ENCODE peak calls at places on chromosomes 11 and 22, in nine cellular contexts. One of them, this sample, is unnamed.

GRCh38 chr22:24996420-24996952 is 44.0 kb downstream of the KIAA1671 start:
- DNase-seq in EH: no peak
- DNase-seq in stimulated activated CD4-positive, alpha-beta T cell treated with anti-CD3 and anti-CD28 coated beads, TNF-alpha, amount 100 ng/mL, for 1 hour: no peak
- DNase-seq in foreskin fibroblast: peak
- DNase-seq in CD14-positive monocyte: no peak
- DNase-seq in H9: peak
- DNase-seq in activated CD8-positive, alpha-beta memory T cell treated with anti-CD3 and anti-CD28 coated beads for 4 hours: no peak
- DNase-seq in GM10248: no peak
- DNase-seq in HFF-Myc: no peak
- DNase-seq in this sample: no peak

GRCh38 chr11:112318193-112318592 is 57.5 kb upstream of the PLET1 start:
- DNase-seq in EH: peak
- DNase-seq in activated CD8-positive, alpha-beta memory T cell treated with anti-CD3 and anti-CD28 coated beads for 4 hours: no peak
- DNase-seq in GM10248: no peak
- DNase-seq in HFF-Myc: peak
- DNase-seq in H9: no peak
- DNase-seq in stimulated activated CD4-positive, alpha-beta T cell treated with anti-CD3 and anti-CD28 coated beads, TNF-alpha, amount 100 ng/mL, for 1 hour: no peak
- DNase-seq in CD14-positive monocyte: no peak
- DNase-seq in foreskin fibroblast: peak
- DNase-seq in this sample: peak

GRCh38 chr11:75534291-75535038 is 8.7 kb upstream of the GDPD5 start:
- DNase-seq in H9: no peak
- DNase-seq in EH: no peak
- DNase-seq in stimulated activated CD4-positive, alpha-beta T cell treated with anti-CD3 and anti-CD28 coated beads, TNF-alpha, amount 100 ng/mL, for 1 hour: no peak
- DNase-seq in CD14-positive monocyte: no peak
- DNase-seq in GM10248: no peak
- DNase-seq in foreskin fibroblast: no peak
- DNase-seq in activated CD8-positive, alpha-beta memory T cell treated with anti-CD3 and anti-CD28 coated beads for 4 hours: no peak
- DNase-seq in HFF-Myc: no peak
- DNase-seq in this sample: no peak

GRCh38 chr11:123654566-123655081 is at the start of gene SCN3B:
- DNase-seq in HFF-Myc: peak
- DNase-seq in foreskin fibroblast: peak
- DNase-seq in CD14-positive monocyte: no peak
- DNase-seq in EH: peak
- DNase-seq in stimulated activated CD4-positive, alpha-beta T cell treated with anti-CD3 and anti-CD28 coated beads, TNF-alpha, amount 100 ng/mL, for 1 hour: no peak
- DNase-seq in GM10248: peak
- DNase-seq in H9: peak
- DNase-seq in activated CD8-positive, alpha-beta memory T cell treated with anti-CD3 and anti-CD28 coated beads for 4 hours: no peak
- DNase-seq in this sample: no peak

GRCh38 chr11:126319374-126319740 is 15.5 kb downstream of the DCPS start:
- DNase-seq in foreskin fibroblast: peak
- DNase-seq in HFF-Myc: no peak
- DNase-seq in stimulated activated CD4-positive, alpha-beta T cell treated with anti-CD3 and anti-CD28 coated beads, TNF-alpha, amount 100 ng/mL, for 1 hour: no peak
- DNase-seq in GM10248: no peak
- DNase-seq in activated CD8-positive, alpha-beta memory T cell treated with anti-CD3 and anti-CD28 coated beads for 4 hours: no peak
- DNase-seq in H9: no peak
- DNase-seq in CD14-positive monocyte: no peak
- DNase-seq in EH: peak
- DNase-seq in this sample: no peak

GRCh38 chr11:128694618-128695481 is 978 bp downstream of the FLI1 start:
- DNase-seq in HFF-Myc: no peak
- DNase-seq in H9: peak
- DNase-seq in GM10248: peak
- DNase-seq in foreskin fibroblast: peak
- DNase-seq in activated CD8-positive, alpha-beta memory T cell treated with anti-CD3 and anti-CD28 coated beads for 4 hours: no peak
- DNase-seq in CD14-positive monocyte: no peak
- DNase-seq in EH: peak
- DNase-seq in stimulated activated CD4-positive, alpha-beta T cell treated with anti-CD3 and anti-CD28 coated beads, TNF-alpha, amount 100 ng/mL, for 1 hour: no peak
- DNase-seq in this sample: no peak

GRCh38 chr11:79243412-79244174 is 197.2 kb downstream of the TENM4 start:
- DNase-seq in EH: no peak
- DNase-seq in stimulated activated CD4-positive, alpha-beta T cell treated with anti-CD3 and anti-CD28 coated beads, TNF-alpha, amount 100 ng/mL, for 1 hour: no peak
- DNase-seq in GM10248: no peak
- DNase-seq in HFF-Myc: no peak
- DNase-seq in activated CD8-positive, alpha-beta memory T cell treated with anti-CD3 and anti-CD28 coated beads for 4 hours: no peak
- DNase-seq in H9: no peak
- DNase-seq in foreskin fibroblast: no peak
- DNase-seq in CD14-positive monocyte: no peak
- DNase-seq in this sample: no peak

GRCh38 chr22:22161924-22162851 is 82.4 kb upstream of the VPREB1 start:
- DNase-seq in activated CD8-positive, alpha-beta memory T cell treated with anti-CD3 and anti-CD28 coated beads for 4 hours: no peak
- DNase-seq in EH: no peak
- DNase-seq in foreskin fibroblast: no peak
- DNase-seq in H9: no peak
- DNase-seq in HFF-Myc: no peak
- DNase-seq in GM10248: peak
- DNase-seq in stimulated activated CD4-positive, alpha-beta T cell treated with anti-CD3 and anti-CD28 coated beads, TNF-alpha, amount 100 ng/mL, for 1 hour: no peak
- DNase-seq in CD14-positive monocyte: no peak
- DNase-seq in this sample: no peak

GRCh38 chr11:1988667-1989317 is 8.8 kb downstream of the H19 start:
- DNase-seq in EH: no peak
- DNase-seq in CD14-positive monocyte: no peak
- DNase-seq in foreskin fibroblast: no peak
- DNase-seq in stimulated activated CD4-positive, alpha-beta T cell treated with anti-CD3 and anti-CD28 coated beads, TNF-alpha, amount 100 ng/mL, for 1 hour: no peak
- DNase-seq in activated CD8-positive, alpha-beta memory T cell treated with anti-CD3 and anti-CD28 coated beads for 4 hours: no peak
- DNase-seq in HFF-Myc: no peak
- DNase-seq in H9: no peak
- DNase-seq in GM10248: no peak
- DNase-seq in this sample: no peak

GRCh38 chr11:95922536-95923440 is 1.1 kb downstream of the MTMR2 start:
- DNase-seq in stimulated activated CD4-positive, alpha-beta T cell treated with anti-CD3 and anti-CD28 coated beads, TNF-alpha, amount 100 ng/mL, for 1 hour: no peak
- DNase-seq in EH: peak
- DNase-seq in HFF-Myc: no peak
- DNase-seq in foreskin fibroblast: peak
- DNase-seq in CD14-positive monocyte: no peak
- DNase-seq in H9: no peak
- DNase-seq in GM10248: no peak
- DNase-seq in activated CD8-positive, alpha-beta memory T cell treated with anti-CD3 and anti-CD28 coated beads for 4 hours: no peak
- DNase-seq in this sample: no peak

GRCh38 chr11:57868491-57868890 is 106.9 kb downstream of the CTNND1 start:
- DNase-seq in activated CD8-positive, alpha-beta memory T cell treated with anti-CD3 and anti-CD28 coated beads for 4 hours: no peak
- DNase-seq in GM10248: no peak
- DNase-seq in stimulated activated CD4-positive, alpha-beta T cell treated with anti-CD3 and anti-CD28 coated beads, TNF-alpha, amount 100 ng/mL, for 1 hour: no peak
- DNase-seq in CD14-positive monocyte: no peak
- DNase-seq in EH: no peak
- DNase-seq in HFF-Myc: no peak
- DNase-seq in H9: peak
- DNase-seq in foreskin fibroblast: no peak
- DNase-seq in this sample: no peak

GRCh38 chr11:126352934-126353801 is 2.3 kb upstream of the ST3GAL4 start:
- DNase-seq in activated CD8-positive, alpha-beta memory T cell treated with anti-CD3 and anti-CD28 coated beads for 4 hours: no peak
- DNase-seq in stimulated activated CD4-positive, alpha-beta T cell treated with anti-CD3 and anti-CD28 coated beads, TNF-alpha, amount 100 ng/mL, for 1 hour: no peak
- DNase-seq in HFF-Myc: peak
- DNase-seq in foreskin fibroblast: peak
- DNase-seq in GM10248: no peak
- DNase-seq in CD14-positive monocyte: peak
- DNase-seq in H9: no peak
- DNase-seq in EH: peak
- DNase-seq in this sample: no peak

GRCh38 chr11:78868563-78868962 is 293.9 kb upstream of the NARS2 start:
- DNase-seq in EH: no peak
- DNase-seq in H9: no peak
- DNase-seq in CD14-positive monocyte: no peak
- DNase-seq in HFF-Myc: no peak
- DNase-seq in GM10248: no peak
- DNase-seq in stimulated activated CD4-positive, alpha-beta T cell treated with anti-CD3 and anti-CD28 coated beads, TNF-alpha, amount 100 ng/mL, for 1 hour: no peak
- DNase-seq in foreskin fibroblast: no peak
- DNase-seq in activated CD8-positive, alpha-beta memory T cell treated with anti-CD3 and anti-CD28 coated beads for 4 hours: no peak
- DNase-seq in this sample: no peak

GRCh38 chr11:112771847-112772246 is 189.4 kb upstream of the NCAM1 start:
- DNase-seq in stimulated activated CD4-positive, alpha-beta T cell treated with anti-CD3 and anti-CD28 coated beads, TNF-alpha, amount 100 ng/mL, for 1 hour: no peak
- DNase-seq in EH: no peak
- DNase-seq in foreskin fibroblast: no peak
- DNase-seq in activated CD8-positive, alpha-beta memory T cell treated with anti-CD3 and anti-CD28 coated beads for 4 hours: no peak
- DNase-seq in H9: no peak
- DNase-seq in CD14-positive monocyte: no peak
- DNase-seq in GM10248: no peak
- DNase-seq in HFF-Myc: no peak
- DNase-seq in this sample: no peak

GRCh38 chr11:3090096-3090901 is 33.1 kb upstream of the CARS1 start:
- DNase-seq in foreskin fibroblast: no peak
- DNase-seq in H9: no peak
- DNase-seq in EH: no peak
- DNase-seq in HFF-Myc: no peak
- DNase-seq in stimulated activated CD4-positive, alpha-beta T cell treated with anti-CD3 and anti-CD28 coated beads, TNF-alpha, amount 100 ng/mL, for 1 hour: no peak
- DNase-seq in GM10248: peak
- DNase-seq in activated CD8-positive, alpha-beta memory T cell treated with anti-CD3 and anti-CD28 coated beads for 4 hours: no peak
- DNase-seq in CD14-positive monocyte: no peak
- DNase-seq in this sample: no peak

GRCh38 chr11:11798586-11799438 is 43.0 kb upstream of the USP47 start:
- DNase-seq in foreskin fibroblast: peak
- DNase-seq in activated CD8-positive, alpha-beta memory T cell treated with anti-CD3 and anti-CD28 coated beads for 4 hours: peak
- DNase-seq in HFF-Myc: no peak
- DNase-seq in GM10248: peak
- DNase-seq in EH: peak
- DNase-seq in stimulated activated CD4-positive, alpha-beta T cell treated with anti-CD3 and anti-CD28 coated beads, TNF-alpha, amount 100 ng/mL, for 1 hour: peak
- DNase-seq in H9: no peak
- DNase-seq in CD14-positive monocyte: no peak
- DNase-seq in this sample: no peak

GRCh38 chr22:21603973-21604372 is 25.8 kb downstream of the YDJC start:
- DNase-seq in EH: no peak
- DNase-seq in HFF-Myc: no peak
- DNase-seq in CD14-positive monocyte: no peak
- DNase-seq in H9: no peak
- DNase-seq in GM10248: no peak
- DNase-seq in activated CD8-positive, alpha-beta memory T cell treated with anti-CD3 and anti-CD28 coated beads for 4 hours: no peak
- DNase-seq in foreskin fibroblast: no peak
- DNase-seq in stimulated activated CD4-positive, alpha-beta T cell treated with anti-CD3 and anti-CD28 coated beads, TNF-alpha, amount 100 ng/mL, for 1 hour: no peak
- DNase-seq in this sample: no peak

GRCh38 chr11:66685276-66686099 is 7.8 kb upstream of the RBM4B start:
- DNase-seq in stimulated activated CD4-positive, alpha-beta T cell treated with anti-CD3 and anti-CD28 coated beads, TNF-alpha, amount 100 ng/mL, for 1 hour: no peak
- DNase-seq in activated CD8-positive, alpha-beta memory T cell treated with anti-CD3 and anti-CD28 coated beads for 4 hours: no peak
- DNase-seq in HFF-Myc: no peak
- DNase-seq in foreskin fibroblast: no peak
- DNase-seq in EH: no peak
- DNase-seq in GM10248: no peak
- DNase-seq in H9: no peak
- DNase-seq in CD14-positive monocyte: peak
- DNase-seq in this sample: no peak

GRCh38 chr11:99351620-99352019 is 330.9 kb downstream of the CNTN5 start:
- DNase-seq in EH: no peak
- DNase-seq in HFF-Myc: no peak
- DNase-seq in foreskin fibroblast: no peak
- DNase-seq in GM10248: no peak
- DNase-seq in stimulated activated CD4-positive, alpha-beta T cell treated with anti-CD3 and anti-CD28 coated beads, TNF-alpha, amount 100 ng/mL, for 1 hour: no peak
- DNase-seq in H9: no peak
- DNase-seq in CD14-positive monocyte: no peak
- DNase-seq in activated CD8-positive, alpha-beta memory T cell treated with anti-CD3 and anti-CD28 coated beads for 4 hours: no peak
- DNase-seq in this sample: no peak

GRCh38 chr11:121703166-121703565 is 250.4 kb upstream of the SORL1-AS1 start:
- DNase-seq in foreskin fibroblast: no peak
- DNase-seq in activated CD8-positive, alpha-beta memory T cell treated with anti-CD3 and anti-CD28 coated beads for 4 hours: no peak
- DNase-seq in GM10248: no peak
- DNase-seq in H9: no peak
- DNase-seq in CD14-positive monocyte: no peak
- DNase-seq in HFF-Myc: no peak
- DNase-seq in stimulated activated CD4-positive, alpha-beta T cell treated with anti-CD3 and anti-CD28 coated beads, TNF-alpha, amount 100 ng/mL, for 1 hour: no peak
- DNase-seq in EH: no peak
- DNase-seq in this sample: no peak

GRCh38 chr22:22111267-22111751 is 128.7 kb upstream of the TOP3B start:
- DNase-seq in HFF-Myc: peak
- DNase-seq in EH: peak
- DNase-seq in activated CD8-positive, alpha-beta memory T cell treated with anti-CD3 and anti-CD28 coated beads for 4 hours: no peak
- DNase-seq in stimulated activated CD4-positive, alpha-beta T cell treated with anti-CD3 and anti-CD28 coated beads, TNF-alpha, amount 100 ng/mL, for 1 hour: no peak
- DNase-seq in H9: no peak
- DNase-seq in CD14-positive monocyte: no peak
- DNase-seq in GM10248: peak
- DNase-seq in foreskin fibroblast: peak
- DNase-seq in this sample: peak

GRCh38 chr11:67071420-67072284 is 15.0 kb downstream of the RHOD start:
- DNase-seq in H9: peak
- DNase-seq in stimulated activated CD4-positive, alpha-beta T cell treated with anti-CD3 and anti-CD28 coated beads, TNF-alpha, amount 100 ng/mL, for 1 hour: peak
- DNase-seq in foreskin fibroblast: peak
- DNase-seq in HFF-Myc: no peak
- DNase-seq in EH: peak
- DNase-seq in GM10248: peak
- DNase-seq in activated CD8-positive, alpha-beta memory T cell treated with anti-CD3 and anti-CD28 coated beads for 4 hours: peak
- DNase-seq in CD14-positive monocyte: peak
- DNase-seq in this sample: no peak

GRCh38 chr22:23583836-23584235 is 3.7 kb upstream of the IGLL1 start:
- DNase-seq in HFF-Myc: no peak
- DNase-seq in CD14-positive monocyte: no peak
- DNase-seq in activated CD8-positive, alpha-beta memory T cell treated with anti-CD3 and anti-CD28 coated beads for 4 hours: no peak
- DNase-seq in stimulated activated CD4-positive, alpha-beta T cell treated with anti-CD3 and anti-CD28 coated beads, TNF-alpha, amount 100 ng/mL, for 1 hour: no peak
- DNase-seq in H9: no peak
- DNase-seq in EH: no peak
- DNase-seq in foreskin fibroblast: no peak
- DNase-seq in GM10248: no peak
- DNase-seq in this sample: no peak

GRCh38 chr22:29030618-29031235 is 30.9 kb downstream of the C22orf31 start:
- DNase-seq in H9: peak
- DNase-seq in EH: peak
- DNase-seq in CD14-positive monocyte: no peak
- DNase-seq in HFF-Myc: peak
- DNase-seq in stimulated activated CD4-positive, alpha-beta T cell treated with anti-CD3 and anti-CD28 coated beads, TNF-alpha, amount 100 ng/mL, for 1 hour: no peak
- DNase-seq in GM10248: no peak
- DNase-seq in foreskin fibroblast: peak
- DNase-seq in activated CD8-positive, alpha-beta memory T cell treated with anti-CD3 and anti-CD28 coated beads for 4 hours: no peak
- DNase-seq in this sample: peak

GRCh38 chr22:46797355-46797754 is 34.9 kb downstream of the TBC1D22A start:
- DNase-seq in EH: peak
- DNase-seq in activated CD8-positive, alpha-beta memory T cell treated with anti-CD3 and anti-CD28 coated beads for 4 hours: no peak
- DNase-seq in foreskin fibroblast: peak
- DNase-seq in CD14-positive monocyte: no peak
- DNase-seq in H9: no peak
- DNase-seq in HFF-Myc: no peak
- DNase-seq in stimulated activated CD4-positive, alpha-beta T cell treated with anti-CD3 and anti-CD28 coated beads, TNF-alpha, amount 100 ng/mL, for 1 hour: no peak
- DNase-seq in GM10248: no peak
- DNase-seq in this sample: no peak

GRCh38 chr11:1153951-1154487 is 3.7 kb upstream of the MUC5AC start:
- DNase-seq in HFF-Myc: peak
- DNase-seq in CD14-positive monocyte: peak
- DNase-seq in GM10248: peak
- DNase-seq in activated CD8-positive, alpha-beta memory T cell treated with anti-CD3 and anti-CD28 coated beads for 4 hours: no peak
- DNase-seq in EH: peak
- DNase-seq in foreskin fibroblast: peak
- DNase-seq in stimulated activated CD4-positive, alpha-beta T cell treated with anti-CD3 and anti-CD28 coated beads, TNF-alpha, amount 100 ng/mL, for 1 hour: no peak
- DNase-seq in H9: peak
- DNase-seq in this sample: peak

GRCh38 chr11:74011360-74012071 is 2.6 kb upstream of the UCP3 start:
- DNase-seq in stimulated activated CD4-positive, alpha-beta T cell treated with anti-CD3 and anti-CD28 coated beads, TNF-alpha, amount 100 ng/mL, for 1 hour: no peak
- DNase-seq in activated CD8-positive, alpha-beta memory T cell treated with anti-CD3 and anti-CD28 coated beads for 4 hours: no peak
- DNase-seq in CD14-positive monocyte: no peak
- DNase-seq in GM10248: peak
- DNase-seq in foreskin fibroblast: peak
- DNase-seq in H9: no peak
- DNase-seq in HFF-Myc: no peak
- DNase-seq in EH: peak
- DNase-seq in this sample: no peak

GRCh38 chr11:116703421-116703820 is 69.4 kb downstream of the BUD13 start:
- DNase-seq in CD14-positive monocyte: peak
- DNase-seq in EH: peak
- DNase-seq in stimulated activated CD4-positive, alpha-beta T cell treated with anti-CD3 and anti-CD28 coated beads, TNF-alpha, amount 100 ng/mL, for 1 hour: no peak
- DNase-seq in H9: peak
- DNase-seq in foreskin fibroblast: no peak
- DNase-seq in GM10248: no peak
- DNase-seq in activated CD8-positive, alpha-beta memory T cell treated with anti-CD3 and anti-CD28 coated beads for 4 hours: no peak
- DNase-seq in HFF-Myc: no peak
- DNase-seq in this sample: no peak

This sample was measured in epithelial cell of proximal tubule.